ENCODE peak calls at places on chromosomes 16 and 17, in five cellular contexts. C, T, Z, H and R are unnamed samples.

GRCh38 chr16:1950559-1950958 is 3.9 kb downstream of the RPL3L start:
- DNase-seq in C (no peak), T (no peak), Z (no peak), H (no peak), R (no peak)

GRCh38 chr16:57758331-57759117 is 23.0 kb downstream of the KATNB1 start:
- DNase-seq in C (no peak), T (no peak), Z (no peak), H (no peak), R (no peak)

GRCh38 chr16:78742501-78743283 is 643.2 kb downstream of the WWOX start:
- DNase-seq in C (peak; percentile 70), T (peak; percentile 59), Z (peak; percentile 81), H (peak; percentile 14), R (peak; percentile 4)

GRCh38 chr17:44146375-44147346 is 4.9 kb downstream of the HROB start:
- DNase-seq in C (no peak), T (no peak), Z (no peak), H (no peak), R (no peak)

GRCh38 chr17:3582921-3583320 is 25.3 kb upstream of the TRPV3 start:
- DNase-seq in C (no peak), T (no peak), Z (no peak), H (no peak), R (no peak)

GRCh38 chr16:70644763-70645597 is 1.4 kb upstream of the IL34 start:
- DNase-seq in C (no peak), T (no peak), Z (no peak), H (no peak), R (no peak)

GRCh38 chr16:85396879-85397871 is 215.9 kb upstream of the GSE1 start:
- DNase-seq in C (no peak), T (no peak), Z (no peak), H (no peak), R (no peak)

GRCh38 chr17:46072998-46073397 is 73.9 kb downstream of the STH start:
- DNase-seq in C (no peak), T (no peak), Z (no peak), H (peak; percentile 67), R (no peak)

GRCh38 chr16:24279982-24280381 is 23.8 kb downstream of the CACNG3 start:
- DNase-seq in C (no peak), T (no peak), Z (no peak), H (no peak), R (peak; percentile 26)

GRCh38 chr16:66660422-66661209 is 35.9 kb downstream of the CMTM4 start:
- DNase-seq in C (no peak), T (no peak), Z (no peak), H (peak; percentile 93), R (peak; percentile 57)